ENCODE peak calls at places on chromosomes 5 and 9, in five cellular contexts. G is anterior cingulate cortex, Y is left ventricle myocardium inferior, H is DMS79, L is HEK293T. R is an unnamed sample.

GRCh38 chr9:91676042-91676441 is 252.4 kb upstream of the NFIL3 start:
- DNase-seq in Y (no peak), L (no peak), H (no peak), G (no peak), R (no peak)

GRCh38 chr9:130549093-130549735 is 30.2 kb upstream of the FUBP3 start:
- DNase-seq in L (peak), Y (no peak), G (no peak), H (no peak), R (no peak)

GRCh38 chr5:160467555-160468418 is 46.1 kb downstream of the PTTG1 start:
- DNase-seq in L (no peak), Y (peak), H (no peak), G (peak), R (peak)

GRCh38 chr9:385818-386398 is 171.2 kb downstream of the DOCK8 start:
- DNase-seq in Y (no peak), L (peak), G (peak), H (no peak), R (peak)

GRCh38 chr5:77985247-77985646 is 209.1 kb upstream of the TBCA start:
- DNase-seq in Y (no peak), L (no peak), G (no peak), H (no peak), R (no peak)

GRCh38 chr9:32161209-32161608 is 223.2 kb upstream of the ACO1 start:
- DNase-seq in Y (no peak), H (no peak), G (no peak), L (no peak), R (no peak)

GRCh38 chr5:135194573-135195266 is 160.7 kb upstream of the PITX1 start:
- DNase-seq in G (no peak), L (no peak), H (no peak), Y (no peak), R (no peak)

GRCh38 chr5:115855959-115856358 is 14.2 kb downstream of the AP3S1 start:
- DNase-seq in H (no peak), L (no peak), G (no peak), Y (no peak), R (no peak)

GRCh38 chr9:131641618-131642495 is 96.5 kb downstream of the PRRT1B start:
- DNase-seq in L (no peak), G (no peak), Y (no peak), H (peak), R (no peak)

GRCh38 chr9:95023217-95024003 is 294.1 kb downstream of the FANCC start:
- DNase-seq in Y (peak), G (no peak), L (no peak), H (peak), R (no peak)

GRCh38 chr9:105973811-105974407 is 279.6 kb downstream of the TMEM38B start:
- DNase-seq in Y (no peak), H (no peak), L (no peak), G (no peak), R (no peak)

GRCh38 chr9:6186691-6187090 is 28.9 kb upstream of the IL33 start:
- DNase-seq in G (no peak), H (no peak), L (no peak), Y (no peak), R (no peak)

GRCh38 chr9:109014267-109015025 is 1.1 kb upstream of the CTNNAL1 start:
- DNase-seq in G (no peak), Y (no peak), L (no peak), H (no peak), R (peak)